ENCODE peak calls at places on chromosomes 13 and 19, in eight cellular contexts. R is ovary, K is NCI-H1092 treated with DMSO at 0.1 percent for 48 hours, F is fibroblast of the aortic adventitia, G is ELR, V is left cardiac atrium, I is NCI-H774, Y is NCI-H1417. X is an unnamed sample.

GRCh38 chr13:100300708-100301107 is 211.8 kb downstream of the PCCA start:
- DNase-seq in Y (peak; percentile 17), R (no peak), V (no peak), I (no peak), F (no peak), K (no peak), G (no peak), X (no peak)

GRCh38 chr19:42442833-42443232 is at the start of gene CXCL17:
- DNase-seq in K (no peak), R (no peak), G (no peak), V (no peak), Y (no peak), F (no peak), I (no peak), X (no peak)

GRCh38 chr19:34555447-34555846 is 73.9 kb downstream of the WTIP start:
- DNase-seq in R (no peak), I (no peak), K (peak; percentile 0), Y (peak; percentile 24), G (peak; percentile 42), V (no peak), F (peak; percentile 2), X (peak; percentile 5)

GRCh38 chr13:100108913-100109507 is 20.1 kb downstream of the PCCA start:
- DNase-seq in Y (peak; percentile 35), V (no peak), I (no peak), G (peak; percentile 37), F (peak; percentile 17), K (no peak), R (no peak), X (no peak)

GRCh38 chr13:84443463-84443862 is 561.2 kb upstream of the SLITRK1 start:
- DNase-seq in Y (no peak), F (no peak), I (no peak), V (no peak), K (no peak), R (no peak), G (no peak), X (no peak)

GRCh38 chr19:42303876-42304275 is 1.5 kb upstream of the PAFAH1B3 start:
- DNase-seq in Y (no peak), V (no peak), I (no peak), F (no peak), G (no peak), R (no peak), K (no peak), X (no peak)

GRCh38 chr13:95874286-95874685 is 178.9 kb downstream of the UGGT2 start:
- DNase-seq in K (no peak), F (no peak), G (no peak), Y (no peak), V (no peak), I (no peak), R (no peak), X (no peak)

GRCh38 chr13:41696163-41697003 is 239.0 kb downstream of the RGCC start:
- DNase-seq in G (peak; percentile 95), F (peak; percentile 97), R (no peak), Y (peak; percentile 5), V (no peak), K (no peak), I (no peak), X (no peak)

GRCh38 chr13:73861136-73861535 is 273.1 kb downstream of the KLF12 start:
- DNase-seq in V (no peak), Y (no peak), R (no peak), I (no peak), G (no peak), K (no peak), F (no peak), X (no peak)

GRCh38 chr19:3162418-3163229 is 15.9 kb upstream of the S1PR4 start:
- DNase-seq in I (no peak), K (no peak), R (no peak), F (no peak), V (no peak), G (peak; percentile 56), Y (peak; percentile 35), X (peak; percentile 25)

GRCh38 chr19:47598407-47599349 is 10.3 kb upstream of the BICRA start:
- DNase-seq in G (peak; percentile 98), F (peak; percentile 95), K (no peak), I (no peak), Y (no peak), R (peak; percentile 53), V (peak; percentile 55), X (peak; percentile 91)

GRCh38 chr19:17406039-17406886 is 833 bp upstream of the BST2 start:
- DNase-seq in V (no peak), F (no peak), K (no peak), I (no peak), Y (no peak), R (no peak), G (peak; percentile 47), X (peak; percentile 75)

GRCh38 chr19:11203194-11204075 is 6.1 kb upstream of the KANK2 start:
- DNase-seq in G (peak; percentile 80), K (peak; percentile 35), V (peak; percentile 87), F (peak; percentile 91), I (no peak), R (peak; percentile 94), Y (peak; percentile 52), X (peak; percentile 94)

GRCh38 chr13:24161010-24161775 is 673 bp downstream of the SPATA13 start:
- DNase-seq in K (peak; percentile 65), I (no peak), G (peak; percentile 56), R (no peak), F (peak; percentile 12), Y (peak; percentile 75), V (no peak), X (peak; percentile 28)

GRCh38 chr13:39394811-39395685 is 207.9 kb downstream of the LHFPL6 start:
- DNase-seq in I (no peak), K (no peak), R (peak; percentile 43), Y (peak; percentile 39), V (peak; percentile 28), F (peak; percentile 73), G (no peak), X (no peak)

GRCh38 chr19:41492843-41493242 is 49.9 kb downstream of the ERICH4 start:
- DNase-seq in V (no peak), K (no peak), Y (no peak), R (no peak), G (no peak), I (no peak), F (no peak), X (no peak)

GRCh38 chr13:78650725-78651083 is 8.3 kb downstream of the OBI1 start:
- DNase-seq in Y (no peak), K (no peak), R (no peak), G (no peak), I (no peak), F (no peak), V (no peak), X (no peak)

GRCh38 chr19:17026041-17026658 is 460 bp downstream of the CPAMD8 start:
- DNase-seq in V (no peak), Y (no peak), G (no peak), R (no peak), F (no peak), I (no peak), K (no peak), X (no peak)

GRCh38 chr19:41928221-41928683 is at the start of gene ERFL:
- DNase-seq in F (no peak), Y (peak; percentile 10), K (no peak), V (no peak), I (no peak), R (no peak), G (no peak), X (no peak)

GRCh38 chr13:28299941-28300340 is 161.6 kb downstream of the PAN3 start:
- DNase-seq in Y (no peak), F (no peak), V (no peak), G (no peak), K (peak; percentile 3), I (no peak), R (no peak), X (no peak)

GRCh38 chr19:29380581-29380980 is 145.2 kb upstream of the VSTM2B start:
- DNase-seq in K (no peak), R (no peak), Y (no peak), I (no peak), G (no peak), F (no peak), V (no peak), X (no peak)

GRCh38 chr19:41427647-41428480 is 690 bp upstream of the B3GNT8 start:
- DNase-seq in I (no peak), R (peak; percentile 63), V (no peak), K (peak; percentile 17), F (peak; percentile 22), G (peak; percentile 24), Y (peak; percentile 63), X (no peak)

GRCh38 chr19:30467239-30467638 is 95.1 kb downstream of the ZNF536 start:
- DNase-seq in I (no peak), V (no peak), R (no peak), F (no peak), K (no peak), G (no peak), Y (no peak), X (no peak)

GRCh38 chr13:57682128-57682716 is 50.7 kb downstream of the PCDH17 start:
- DNase-seq in K (no peak), V (no peak), F (no peak), Y (no peak), G (no peak), I (no peak), R (no peak), X (no peak)

GRCh38 chr13:28451482-28452217 is 43.3 kb downstream of the FLT1 start:
- DNase-seq in R (no peak), I (no peak), K (no peak), G (no peak), F (peak; percentile 63), V (no peak), Y (no peak), X (peak; percentile 6)

GRCh38 chr19:17673937-17674799 is 14.0 kb downstream of the UNC13A start:
- DNase-seq in V (no peak), F (no peak), R (no peak), I (no peak), Y (no peak), K (no peak), G (no peak), X (peak; percentile 23)

GRCh38 chr19:29329460-29330134 is 116.6 kb upstream of the UQCRFS1 start:
- DNase-seq in R (no peak), F (no peak), V (no peak), K (no peak), Y (no peak), G (peak; percentile 7), I (no peak), X (no peak)

GRCh38 chr13:96996097-96996496 is 1.8 kb upstream of the OXGR1 start:
- DNase-seq in F (no peak), K (no peak), I (no peak), R (no peak), V (no peak), Y (no peak), G (no peak), X (no peak)

GRCh38 chr19:12792048-12792852 is 964 bp downstream of the JUNB start:
- DNase-seq in Y (peak; percentile 82), K (peak; percentile 64), G (peak; percentile 79), V (peak; percentile 78), I (peak; percentile 51), F (peak; percentile 48), R (peak; percentile 84), X (peak; percentile 76)

GRCh38 chr13:46668302-46668720 is 115.3 kb downstream of the LRCH1 start:
- DNase-seq in K (no peak), V (peak; percentile 43), F (peak; percentile 96), R (no peak), I (no peak), G (peak; percentile 84), Y (no peak), X (peak; percentile 78)

GRCh38 chr13:112171570-112171965 is 104.6 kb downstream of the SOX1 start:
- DNase-seq in K (no peak), Y (no peak), R (no peak), V (no peak), F (no peak), G (no peak), I (no peak), X (no peak)

X was measured in myocyte.